ENCODE peak calls at places on chromosome 9, in six cellular contexts. F is endothelial cell of umbilical vein, E is HepG2, M is K562, C is GM12878, G is A549. W is an unnamed sample.

GRCh38 chr9:7489018-7489417 is 310.6 kb downstream of the DMAC1 start:
- DNase-seq in F (no peak), M (no peak), E (no peak), C (no peak), G (no peak), W (no peak)

GRCh38 chr9:9855503-9856078 is 757.2 kb downstream of the PTPRD start:
- DNase-seq in M (no peak), E (no peak), G (no peak), C (no peak), F (no peak), W (no peak)

GRCh38 chr9:118029425-118029824 is 325.2 kb downstream of the TLR4 start:
- DNase-seq in E (no peak), M (no peak), C (no peak), G (no peak), F (no peak), W (no peak)

GRCh38 chr9:126327750-126328120 is 1.1 kb downstream of the MVB12B start:
- DNase-seq in C (no peak), E (no peak), F (no peak), G (no peak), M (no peak), W (peak; percentile 72)

GRCh38 chr9:26502311-26502710 is 390.3 kb downstream of the CAAP1 start:
- DNase-seq in E (no peak), C (no peak), G (no peak), F (no peak), M (no peak), W (no peak)

GRCh38 chr9:89116064-89116817 is 62.4 kb downstream of the SHC3 start:
- DNase-seq in M (no peak), C (no peak), F (no peak), E (no peak), G (peak; percentile 2), W (no peak)

GRCh38 chr9:35859310-35859994 is 10.7 kb downstream of the OR13J1 start:
- DNase-seq in C (no peak), E (no peak), G (peak; percentile 42), F (no peak), M (peak; percentile 16), W (peak; percentile 45)

GRCh38 chr9:105344283-105344682 is 99.8 kb downstream of the SLC44A1 start:
- DNase-seq in E (no peak), C (no peak), M (no peak), F (no peak), G (no peak), W (no peak)

GRCh38 chr9:20614602-20615216 is 7.6 kb downstream of the MLLT3 start:
- DNase-seq in F (no peak), G (no peak), E (no peak), M (no peak), C (no peak), W (no peak)

GRCh38 chr9:112002131-112002846 is 105.7 kb downstream of the UGCG start:
- DNase-seq in G (no peak), F (peak; percentile 74), E (no peak), M (no peak), C (no peak), W (no peak)

GRCh38 chr9:134146774-134147493 is 11.1 kb downstream of the WDR5 start:
- DNase-seq in C (no peak), E (no peak), M (no peak), G (no peak), F (no peak), W (peak; percentile 38)

GRCh38 chr9:91817493-91818225 is 132.4 kb downstream of the ROR2 start:
- DNase-seq in F (peak; percentile 21), E (no peak), G (no peak), C (no peak), M (no peak), W (peak; percentile 34)

GRCh38 chr9:10112798-10113197 is 500.0 kb downstream of the PTPRD start:
- DNase-seq in M (no peak), G (no peak), C (no peak), F (no peak), E (no peak), W (no peak)

GRCh38 chr9:113677569-113677968 is 198.5 kb upstream of the ZNF618 start:
- DNase-seq in F (no peak), E (no peak), C (no peak), M (no peak), G (no peak), W (no peak)

GRCh38 chr9:33750839-33751339 is 44.5 kb upstream of the PRSS3 start:
- DNase-seq in G (no peak), M (no peak), E (no peak), F (peak; percentile 28), C (no peak), W (no peak)

GRCh38 chr9:123410281-123410910 is 54.4 kb downstream of the CRB2 start:
- DNase-seq in C (no peak), M (no peak), F (no peak), G (no peak), E (no peak), W (no peak)

GRCh38 chr9:123406016-123406415 is 50.0 kb downstream of the CRB2 start:
- DNase-seq in C (no peak), E (no peak), F (no peak), M (no peak), G (no peak), W (no peak)

GRCh38 chr9:123408313-123409266 is 52.6 kb downstream of the CRB2 start:
- DNase-seq in E (no peak), C (no peak), M (no peak), G (no peak), F (no peak), W (no peak)

GRCh38 chr9:123406691-123407536 is 50.9 kb downstream of the CRB2 start:
- DNase-seq in M (peak; percentile 52), E (no peak), G (no peak), F (no peak), C (no peak), W (no peak)

GRCh38 chr9:123407537-123407828 is 51.5 kb downstream of the CRB2 start:
- DNase-seq in G (no peak), M (no peak), E (no peak), F (no peak), C (no peak), W (no peak)
- TF ChIP-seq MYC in G (no peak), M (no peak), E (no peak), F (no peak), C (no peak), W (no peak)

GRCh38 chr9:5799314-5799713 is 33.6 kb downstream of the ERMP1 start:
- DNase-seq in M (no peak), F (peak; percentile 82), E (peak; percentile 28), G (peak; percentile 73), C (no peak), W (peak; percentile 75)
- TF ChIP-seq CTCF in M (peak; percentile 86), F (peak; percentile 61), E (peak; percentile 62), G (peak; percentile 97), C (peak; percentile 65), W (peak; percentile 97)

GRCh38 chr9:70865471-70865870 is 255.9 kb downstream of the TRPM3 start:
- DNase-seq in C (no peak), G (peak; percentile 10), F (no peak), E (no peak), M (no peak), W (peak; percentile 60)
- TF ChIP-seq MAX in C (no peak), G (no peak), F (no peak), E (no peak), M (no peak), W (peak; percentile 36)

GRCh38 chr9:136725612-136726011 is 13.2 kb downstream of the DIPK1B start:
- DNase-seq in F (peak; percentile 67), M (no peak), C (no peak), G (no peak), E (no peak), W (no peak)
- TF ChIP-seq MYC in F (no peak), M (no peak), C (no peak), G (no peak), E (no peak), W (no peak)

DNA sequence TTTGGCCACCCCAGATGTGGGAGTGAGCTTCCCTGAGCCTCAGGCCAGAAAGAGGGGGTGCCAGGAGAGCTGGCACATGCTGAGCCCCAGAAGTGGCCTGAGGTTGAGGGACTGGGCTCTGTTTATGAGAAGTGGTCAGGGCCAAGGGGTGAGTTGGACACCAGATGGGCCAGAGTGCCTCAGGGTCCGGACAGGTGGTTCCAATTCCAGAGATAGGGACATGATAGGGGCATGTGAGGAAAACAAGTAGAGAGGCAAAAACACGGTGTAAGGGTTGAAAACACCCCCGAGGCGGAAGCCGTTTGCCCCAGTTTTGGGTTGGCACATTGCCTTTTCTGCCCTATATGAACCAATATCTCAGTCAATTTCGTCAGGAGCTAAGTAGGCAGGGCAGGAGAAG is 125.6 kb upstream of the NFIB start:
- DNase-seq in E (no peak), M (no peak), C (no peak), F (no peak), G (no peak), W (no peak)
- TF ChIP-seq CTCF in E (no peak), M (no peak), C (no peak), F (no peak), G (no peak), W (no peak)

GRCh38 chr9:38183994-38184568 is 115.1 kb upstream of the SHB start:
- DNase-seq in F (no peak), G (no peak), E (no peak), C (no peak), M (no peak), W (peak; percentile 3)
- TF ChIP-seq MAX in F (no peak), G (no peak), E (no peak), C (no peak), M (no peak), W (peak; percentile 27)

GRCh38 chr9:96491079-96491879 is 41.3 kb downstream of the HABP4 start:
- DNase-seq in F (no peak), E (peak; percentile 99), C (no peak), M (no peak), G (no peak), W (no peak)
- TF ChIP-seq MYC in F (no peak), E (peak; percentile 58), C (no peak), M (no peak), G (no peak), W (no peak)

DNA sequence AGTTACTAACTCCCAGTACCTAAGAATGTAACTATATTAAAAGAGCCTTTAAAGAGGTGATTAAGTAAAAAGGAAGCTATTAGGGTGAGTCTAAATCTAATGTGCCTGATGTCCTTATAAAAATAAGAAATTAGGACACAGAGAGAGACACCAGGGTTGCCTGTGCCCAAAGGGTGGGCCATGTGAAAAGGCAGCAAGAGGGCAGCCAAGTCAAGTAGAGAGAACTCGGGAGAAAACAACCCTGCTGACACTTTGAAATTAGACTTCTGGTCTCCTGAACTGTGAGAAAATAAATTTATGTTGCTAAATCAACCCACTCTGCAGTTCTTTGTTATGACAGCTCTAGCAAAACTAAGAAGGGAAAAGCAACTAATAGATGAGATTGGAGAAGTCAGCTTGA is 1647.6 kb upstream of the C9orf72 start:
- DNase-seq in G (no peak), F (no peak), M (no peak), E (no peak), C (no peak), W (no peak)
- TF ChIP-seq CTCF in G (no peak), F (no peak), M (no peak), E (no peak), C (no peak), W (no peak)

DNA sequence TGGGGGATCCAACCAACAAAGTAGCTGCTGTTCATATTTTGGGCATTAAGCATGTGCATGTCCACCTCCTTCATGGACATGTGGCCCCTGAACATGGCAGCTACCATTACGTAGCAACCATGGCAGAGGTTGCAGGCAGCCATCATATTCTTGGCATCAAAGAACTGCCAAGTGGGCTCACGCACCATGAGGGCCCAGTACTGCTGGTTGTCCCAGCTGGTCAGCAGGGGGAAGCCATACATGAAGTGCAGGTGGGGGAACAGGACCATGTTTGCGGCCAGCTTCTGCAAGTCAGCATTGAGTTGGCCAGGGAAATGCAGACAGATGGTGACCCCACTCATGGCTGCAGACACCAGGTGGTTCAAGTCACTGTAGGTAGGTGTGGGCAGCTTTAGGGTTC is 9.5 kb downstream of the MTAP start:
- DNase-seq in C (no peak), E (no peak), G (no peak), F (no peak), M (no peak), W (no peak)
- TF ChIP-seq MAX in C (no peak), E (no peak), G (no peak), F (no peak), M (no peak), W (no peak)

W was measured in NB4.